ENCODE peak calls at places on chromosomes 1 and 21, in five cellular contexts. C is prostate gland, A is endothelial cell, I is AG10803, N is H9. H is an unnamed sample.

GRCh38 chr1:32963746-32964460 is 706 bp downstream of the RNF19B start:
- DNase-seq in A (peak), I (peak), C (peak), N (peak), H (peak)

GRCh38 chr1:232562855-232563510 is 67.0 kb downstream of the SIPA1L2 start:
- DNase-seq in C (no peak), A (no peak), N (no peak), I (no peak), H (no peak)

GRCh38 chr1:107877092-107877491 is 87.9 kb downstream of the VAV3 start:
- DNase-seq in I (peak), A (no peak), C (no peak), N (no peak), H (no peak)

GRCh38 chr1:227944931-227945890 is 2.5 kb downstream of the WNT9A start:
- DNase-seq in N (peak), A (no peak), I (no peak), C (no peak), H (no peak)

GRCh38 chr1:14055442-14056225 is 355.6 kb downstream of the PRDM2 start:
- DNase-seq in I (no peak), C (no peak), A (no peak), N (no peak), H (no peak)

GRCh38 chr1:46735708-46736324 is 16.9 kb upstream of the EFCAB14 start:
- DNase-seq in N (peak), I (peak), C (no peak), A (peak), H (peak)

GRCh38 chr1:19582318-19582717 is 61.8 kb upstream of the NBL1 start:
- DNase-seq in C (peak), A (peak), N (peak), I (no peak), H (peak)

GRCh38 chr1:215797859-215798258 is 230.8 kb downstream of the KCTD3 start:
- DNase-seq in C (no peak), N (no peak), A (no peak), I (no peak), H (no peak)

GRCh38 chr1:924619-925323 is 1.0 kb downstream of the SAMD11 start:
- DNase-seq in A (peak), C (no peak), I (peak), N (peak), H (no peak)

GRCh38 chr1:43363283-43363934 is 4.4 kb downstream of the ELOVL1 start:
- DNase-seq in A (no peak), N (no peak), C (no peak), I (no peak), H (peak)

GRCh38 chr1:203214889-203215288 is 14.6 kb downstream of the CHIT1 start:
- DNase-seq in N (no peak), I (no peak), A (no peak), C (no peak), H (no peak)

GRCh38 chr1:8583031-8583430 is 234.4 kb downstream of the RERE start:
- DNase-seq in A (no peak), C (no peak), I (no peak), N (no peak), H (no peak)

GRCh38 chr1:6348511-6349191 is 44.9 kb downstream of the ACOT7 start:
- DNase-seq in A (peak), I (peak), N (no peak), C (no peak), H (peak)

GRCh38 chr1:32618673-32619221 is 31.6 kb downstream of the ZBTB8OS start:
- DNase-seq in A (no peak), C (no peak), N (no peak), I (no peak), H (no peak)

GRCh38 chr1:229342902-229343587 is at the start of gene CCSAP:
- DNase-seq in N (peak), C (peak), A (no peak), I (peak), H (peak)

GRCh38 chr1:86912501-86912900 is 1.4 kb downstream of the SELENOF start:
- DNase-seq in A (no peak), I (no peak), N (no peak), C (no peak), H (no peak)

GRCh38 chr1:48873944-48874343 is 97.3 kb upstream of the BEND5 start:
- DNase-seq in A (no peak), C (no peak), N (peak), I (peak), H (no peak)

GRCh38 chr1:34898220-34898820 is 31.1 kb downstream of the DLGAP3 start:
- DNase-seq in C (no peak), N (no peak), I (no peak), A (no peak), H (no peak)

GRCh38 chr1:84077476-84078107 is 66.5 kb upstream of the PRKACB start:
- DNase-seq in I (peak), A (peak), N (peak), C (peak), H (peak)

GRCh38 chr1:223244366-223245103 is 101.5 kb upstream of the TLR5 start:
- DNase-seq in I (no peak), A (no peak), N (peak), C (no peak), H (peak)

GRCh38 chr1:156504821-156505678 is 4.5 kb upstream of the MEF2D start:
- DNase-seq in C (peak), A (peak), I (peak), N (peak), H (peak)

GRCh38 chr1:195866383-195867222 is 741.6 kb downstream of the KCNT2 start:
- DNase-seq in C (no peak), A (no peak), I (no peak), N (no peak), H (no peak)

GRCh38 chr1:234986750-234987414 is 141.8 kb downstream of the TOMM20 start:
- DNase-seq in C (no peak), N (no peak), A (no peak), I (no peak), H (no peak)

GRCh38 chr21:36717901-36718465 is 19.1 kb downstream of the SIM2 start:
- DNase-seq in A (no peak), I (no peak), C (no peak), N (no peak), H (no peak)

GRCh38 chr21:36716836-36717235 is 17.9 kb downstream of the SIM2 start:
- DNase-seq in I (no peak), N (no peak), C (no peak), A (no peak), H (no peak)

GRCh38 chr21:36719614-36720013 is 20.7 kb downstream of the SIM2 start:
- DNase-seq in I (no peak), N (no peak), A (no peak), C (peak), H (no peak)

GRCh38 chr21:36716387-36716786 is 17.5 kb downstream of the SIM2 start:
- DNase-seq in N (no peak), A (no peak), I (no peak), C (no peak), H (no peak)

GRCh38 chr21:36718951-36719501 is 20.1 kb downstream of the SIM2 start:
- DNase-seq in C (peak), A (no peak), N (no peak), I (peak), H (no peak)
- TF ChIP-seq CTCF in C (no peak), A (no peak), N (no peak), I (no peak), H (no peak)

GRCh38 chr21:37079211-37079824 is 6.3 kb downstream of the TTC3 start:
- DNase-seq in N (no peak), A (no peak), C (no peak), I (no peak), H (peak)
- TF ChIP-seq CTCF in N (peak), A (peak), C (no peak), I (peak), H (peak)

GRCh38 chr21:45542667-45543370 is 579 bp upstream of the SLC19A1 start:
- DNase-seq in I (no peak), A (peak), N (peak), C (no peak), H (peak)

GRCh38 chr21:45543371-45543709 is 1.1 kb upstream of the SLC19A1 start:
- DNase-seq in A (peak), I (no peak), C (no peak), N (peak), H (peak)

GRCh38 chr21:45541221-45542039 is 810 bp downstream of the SLC19A1 start:
- DNase-seq in A (peak), I (peak), C (peak), N (peak), H (peak)

GRCh38 chr21:45543710-45544448 is 1.6 kb upstream of the SLC19A1 start:
- DNase-seq in C (no peak), A (peak), I (no peak), N (peak), H (no peak)

DNA sequence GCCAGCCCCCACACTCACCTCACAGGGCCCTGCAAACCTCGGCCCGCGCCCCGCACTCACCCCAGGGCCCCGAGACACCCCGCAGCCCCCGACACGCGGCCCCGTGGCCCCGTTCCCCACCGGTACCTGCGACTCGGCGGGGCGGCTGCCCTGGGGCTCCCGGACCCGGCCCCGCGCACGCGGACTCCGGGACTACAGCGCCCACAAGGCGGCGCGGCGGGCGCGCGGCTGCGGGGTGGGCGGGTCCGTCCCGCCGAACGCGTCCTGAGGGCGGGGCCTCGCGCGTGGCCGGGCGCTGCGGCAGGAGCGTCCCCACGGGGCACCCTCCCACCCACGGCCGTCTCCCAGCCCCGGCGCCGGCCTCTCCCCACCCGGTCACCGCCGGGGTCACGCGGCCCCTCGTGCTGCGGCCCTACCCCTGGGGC is at the start of gene SLC19A1:
- DNase-seq in A (peak), N (peak), I (peak), C (peak), H (peak)
- TF ChIP-seq CTCF in A (no peak), N (peak), I (no peak), C (peak), H (peak)

DNA sequence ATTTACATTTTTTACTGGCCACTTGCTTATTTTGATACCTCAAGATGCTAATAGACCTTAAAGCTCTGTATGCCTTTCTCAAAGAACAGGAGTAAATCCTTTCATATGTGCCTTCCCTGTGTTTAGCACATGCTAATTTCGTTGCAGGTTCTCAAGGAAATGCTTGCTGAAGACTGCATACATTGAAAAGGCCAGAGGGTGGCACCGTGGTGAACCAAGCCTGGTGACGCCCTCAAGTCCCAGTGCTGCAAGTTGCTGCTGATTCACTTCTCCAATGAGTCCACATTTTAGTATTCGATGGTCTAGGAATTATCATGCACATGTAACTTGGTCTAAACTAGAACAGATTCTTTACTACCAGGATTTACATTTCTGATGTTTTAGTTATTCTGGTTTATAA is 94.1 kb downstream of the CLDN17 start:
- DNase-seq in A (peak), C (peak), I (peak), N (peak), H (peak)
- TF ChIP-seq CTCF in A (peak), C (peak), I (peak), N (peak), H (no peak)

DNA sequence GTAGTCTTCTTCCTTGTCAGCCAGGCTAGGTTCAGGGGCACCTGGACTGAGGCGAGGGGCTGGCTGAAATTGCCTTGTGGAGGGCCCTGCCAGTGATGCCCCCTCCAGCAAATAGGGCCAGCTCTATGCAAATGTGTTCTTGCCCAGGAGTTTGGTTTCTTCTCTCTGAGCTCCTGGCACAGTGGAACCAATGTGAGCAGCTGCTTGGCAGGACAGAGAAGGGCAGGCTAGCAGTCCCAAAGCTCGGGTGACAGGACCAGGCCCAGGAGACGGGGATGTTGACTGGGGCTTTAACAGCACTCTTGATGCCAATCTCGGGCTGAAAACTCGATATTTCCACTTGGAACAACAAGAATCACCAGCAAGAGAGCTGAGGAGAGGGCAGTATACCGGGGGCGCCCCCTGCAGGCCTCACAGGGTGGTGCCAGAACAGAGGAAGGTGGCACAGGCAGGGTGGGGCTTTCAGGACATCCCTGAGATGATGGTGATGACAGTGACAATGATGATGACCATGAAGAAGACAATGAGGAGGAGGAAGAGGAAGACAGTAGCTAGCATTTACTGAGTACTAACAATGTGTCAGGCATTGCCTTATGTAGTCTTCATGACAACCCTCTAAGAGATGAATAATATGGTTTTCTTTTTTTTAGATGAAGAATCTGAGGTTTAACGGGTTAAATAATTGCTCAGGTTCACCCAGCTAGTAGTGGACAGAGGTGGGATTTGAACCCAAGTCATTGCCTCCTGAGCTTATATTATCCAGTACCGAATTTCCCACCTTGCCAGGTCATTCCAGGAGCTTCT is 2.7 kb upstream of the KCNJ9 start:
- DNase-seq in N (peak), C (no peak), I (no peak), A (peak), H (peak)
- TF ChIP-seq CTCF in N (peak), C (peak), I (peak), A (peak), H (peak)